ENCODE peak calls at places on chromosome 22, in nine cellular contexts. A, U, S, B, T, D, K, F and X are unnamed samples.

GRCh38 chr22:44622685-44623084 is 79.3 kb upstream of the PRR5 start:
- DNase-seq in K (no peak), S (no peak), T (no peak), A (no peak), U (no peak), F (no peak), D (no peak), B (no peak), X (no peak)

GRCh38 chr22:18973264-18974031 is 37.4 kb upstream of the PRODH start:
- DNase-seq in F (no peak), U (no peak), B (no peak), A (no peak), S (no peak), T (no peak), K (no peak), D (no peak), X (no peak)

GRCh38 chr22:24969588-24970301 is 17.2 kb downstream of the KIAA1671 start:
- DNase-seq in A (no peak), F (peak), U (no peak), B (peak), S (no peak), T (no peak), K (no peak), D (no peak), X (no peak)

GRCh38 chr22:19488884-19489843 is 9.4 kb downstream of the CDC45 start:
- DNase-seq in T (no peak), K (no peak), F (no peak), U (no peak), D (no peak), A (peak), B (peak), S (no peak), X (peak)

GRCh38 chr22:20028855-20029549 is 8.1 kb downstream of the TANGO2 start:
- DNase-seq in T (no peak), A (no peak), S (no peak), F (no peak), K (no peak), D (no peak), B (no peak), U (no peak), X (no peak)

GRCh38 chr22:17998913-17999312 is 25.4 kb downstream of the MICAL3 start:
- DNase-seq in T (no peak), U (no peak), A (no peak), K (no peak), S (no peak), B (no peak), D (no peak), F (no peak), X (no peak)

GRCh38 chr22:23856721-23857605 is 712 bp upstream of the SLC2A11 start:
- DNase-seq in K (no peak), D (no peak), T (no peak), F (peak), S (no peak), A (no peak), U (peak), B (peak), X (peak)

GRCh38 chr22:20569059-20570058 is 61.9 kb downstream of the MED15 start:
- DNase-seq in B (peak), A (peak), K (peak), F (peak), T (peak), U (no peak), S (peak), D (no peak), X (peak)

GRCh38 chr22:31148953-31149627 is 8.8 kb upstream of the PLA2G3 start:
- DNase-seq in D (peak), T (peak), F (peak), U (peak), B (peak), K (peak), S (peak), A (peak), X (peak)

GRCh38 chr22:49296561-49296960 is 531.1 kb downstream of the BRD1 start:
- DNase-seq in S (peak), K (no peak), D (no peak), F (no peak), A (no peak), U (no peak), T (no peak), B (no peak), X (no peak)

GRCh38 chr22:38923463-38924196 is 33.8 kb upstream of the APOBEC3A start:
- DNase-seq in A (peak), T (peak), B (peak), F (peak), U (no peak), S (peak), K (peak), D (no peak), X (peak)

GRCh38 chr22:48581821-48582469 is 1245.7 kb downstream of the BRD1 start:
- DNase-seq in U (peak), A (peak), K (peak), D (no peak), T (no peak), S (no peak), B (no peak), F (no peak), X (no peak)

GRCh38 chr22:30361916-30362631 is 5.3 kb downstream of the CCDC157 start:
- DNase-seq in T (no peak), U (no peak), S (no peak), D (no peak), K (no peak), B (no peak), F (no peak), A (no peak), X (no peak)

GRCh38 chr22:39214383-39215069 is 30.3 kb downstream of the PDGFB start:
- DNase-seq in K (peak), S (no peak), B (peak), U (no peak), F (peak), D (peak), T (no peak), A (peak), X (peak)

GRCh38 chr22:23453277-23453676 is 126.8 kb downstream of the IGLL1 start:
- DNase-seq in S (no peak), K (no peak), D (no peak), B (no peak), A (no peak), F (no peak), U (no peak), T (no peak), X (no peak)

GRCh38 chr22:44862981-44863860 is 110.8 kb downstream of the ARHGAP8 start:
- DNase-seq in U (no peak), A (no peak), F (no peak), B (no peak), K (no peak), D (peak), S (no peak), T (no peak), X (no peak)

GRCh38 chr22:36383110-36383581 is 4.6 kb downstream of the MYH9 start:
- DNase-seq in S (peak), U (no peak), D (peak), K (no peak), T (no peak), F (peak), A (no peak), B (peak), X (peak)

GRCh38 chr22:38569972-38570840 is at the start of gene DMC1:
- DNase-seq in S (peak), B (peak), K (peak), U (peak), T (no peak), A (peak), D (peak), F (peak), X (peak)

GRCh38 chr22:35522571-35523149 is 18.0 kb upstream of the RASD2 start:
- DNase-seq in T (no peak), D (no peak), K (no peak), F (no peak), B (no peak), U (no peak), A (no peak), S (no peak), X (no peak)

GRCh38 chr22:32476286-32476685 is 1.7 kb downstream of the FBXO7 start:
- DNase-seq in U (no peak), D (peak), K (no peak), F (no peak), S (no peak), A (no peak), T (no peak), B (peak), X (no peak)

GRCh38 chr22:44884968-44885805 is 124.6 kb downstream of the PHF21B start:
- DNase-seq in K (no peak), S (no peak), D (no peak), B (no peak), F (no peak), T (no peak), U (peak), A (no peak), X (no peak)

GRCh38 chr22:17781319-17782031 is 7.2 kb upstream of the BID start:
- DNase-seq in U (no peak), D (peak), B (peak), S (no peak), K (no peak), F (peak), A (peak), T (peak), X (peak)

GRCh38 chr22:29128891-29129643 is 56.2 kb downstream of the KREMEN1 start:
- DNase-seq in D (no peak), K (no peak), U (no peak), B (peak), F (no peak), S (no peak), A (no peak), T (no peak), X (peak)

GRCh38 chr22:39133871-39134270 is 18.6 kb downstream of the CBX7 start:
- DNase-seq in B (no peak), D (no peak), K (no peak), U (no peak), S (no peak), F (no peak), T (no peak), A (no peak), X (no peak)

GRCh38 chr22:29313126-29314071 is 2.1 kb downstream of the RASL10A start:
- DNase-seq in D (peak), B (peak), S (no peak), U (no peak), F (peak), A (peak), K (peak), T (no peak), X (peak)

GRCh38 chr22:28799125-28799833 is 1.1 kb downstream of the XBP1 start:
- DNase-seq in T (peak), U (no peak), B (peak), F (peak), D (peak), S (no peak), K (peak), A (peak), X (peak)

GRCh38 chr22:19524170-19525115 is at the start of gene CLDN5:
- DNase-seq in U (peak), A (no peak), D (peak), K (peak), F (peak), S (no peak), B (peak), T (no peak), X (no peak)

GRCh38 chr22:38167988-38168407 is 13.6 kb downstream of the PLA2G6 start:
- DNase-seq in D (no peak), A (no peak), F (no peak), T (no peak), B (peak), U (no peak), S (peak), K (no peak), X (no peak)

GRCh38 chr22:30210235-30210831 is 36.2 kb downstream of the LIF start:
- DNase-seq in S (peak), B (peak), K (no peak), A (peak), F (peak), U (no peak), D (peak), T (no peak), X (peak)

GRCh38 chr22:50733521-50734342 is 4.3 kb upstream of the ACR start:
- DNase-seq in K (peak), T (peak), A (no peak), U (peak), B (peak), S (no peak), F (no peak), D (no peak), X (peak)
- TF ChIP-seq CTCF in K (no peak), T (no peak), A (no peak), U (no peak), B (no peak), S (no peak), F (no peak), D (no peak), X (no peak)

GRCh38 chr22:45991108-45991507 is 14.1 kb upstream of the WNT7B start:
- DNase-seq in U (no peak), D (no peak), F (no peak), S (no peak), A (no peak), T (no peak), B (no peak), K (no peak), X (no peak)

GRCh38 chr22:45994516-45995404 is 17.8 kb upstream of the WNT7B start:
- DNase-seq in D (peak), B (peak), F (peak), K (peak), A (peak), U (peak), T (no peak), S (peak), X (peak)

GRCh38 chr22:45993841-45994240 is 16.9 kb upstream of the WNT7B start:
- DNase-seq in K (no peak), B (no peak), T (no peak), A (no peak), S (no peak), F (no peak), U (no peak), D (no peak), X (no peak)

GRCh38 chr22:45993143-45993692 is 16.3 kb upstream of the WNT7B start:
- DNase-seq in A (no peak), K (no peak), T (no peak), U (no peak), B (no peak), F (no peak), D (no peak), S (no peak), X (no peak)

DNA sequence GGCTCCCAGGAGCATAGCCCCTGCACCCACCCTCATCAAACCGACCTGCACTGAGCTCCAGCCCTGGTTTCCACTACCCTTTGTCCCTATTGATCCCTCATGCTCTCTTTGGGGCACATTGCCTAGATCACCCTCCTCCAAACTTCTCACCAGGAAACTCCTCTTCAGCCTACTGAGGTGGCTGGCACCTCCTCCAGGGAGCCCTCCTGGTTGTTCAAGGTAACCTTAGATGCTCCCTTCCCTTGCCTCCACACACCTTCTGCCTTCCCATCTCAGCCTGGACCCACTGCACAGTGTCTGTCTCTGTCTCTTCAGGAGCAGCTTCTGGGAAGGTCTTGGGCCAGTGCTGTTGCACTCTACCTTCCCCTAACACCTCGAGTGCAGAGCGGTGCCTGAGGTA is 15.8 kb upstream of the WNT7B start:
- DNase-seq in F (no peak), D (no peak), T (no peak), U (no peak), A (no peak), K (no peak), S (no peak), B (no peak), X (no peak)
- TF ChIP-seq CTCF in F (no peak), D (no peak), T (no peak), U (no peak), A (no peak), K (no peak), S (no peak), B (no peak), X (no peak)

GRCh38 chr22:40597541-40598453 is 38.7 kb downstream of the MRTFA start:
- DNase-seq in U (no peak), A (no peak), K (no peak), B (peak), S (peak), T (no peak), D (no peak), F (peak), X (peak)
- TF ChIP-seq CTCF in U (no peak), A (no peak), K (no peak), B (no peak), S (no peak), T (no peak), D (no peak), F (no peak), X (no peak)

GRCh38 chr22:46844606-46845210 is 82.3 kb downstream of the TBC1D22A start:
- DNase-seq in K (no peak), U (no peak), B (no peak), T (no peak), F (no peak), S (no peak), D (no peak), A (no peak), X (no peak)

GRCh38 chr22:46846832-46847355 is 84.4 kb downstream of the TBC1D22A start:
- DNase-seq in S (no peak), D (no peak), K (no peak), B (no peak), U (no peak), T (no peak), F (peak), A (no peak), X (no peak)

GRCh38 chr22:46843691-46844297 is 81.3 kb downstream of the TBC1D22A start:
- DNase-seq in T (no peak), U (no peak), S (no peak), D (no peak), B (no peak), F (peak), A (no peak), K (no peak), X (no peak)

GRCh38 chr22:46846154-46846831 is 83.8 kb downstream of the TBC1D22A start:
- DNase-seq in D (no peak), F (no peak), B (peak), A (no peak), K (no peak), T (no peak), S (no peak), U (no peak), X (peak)

DNA sequence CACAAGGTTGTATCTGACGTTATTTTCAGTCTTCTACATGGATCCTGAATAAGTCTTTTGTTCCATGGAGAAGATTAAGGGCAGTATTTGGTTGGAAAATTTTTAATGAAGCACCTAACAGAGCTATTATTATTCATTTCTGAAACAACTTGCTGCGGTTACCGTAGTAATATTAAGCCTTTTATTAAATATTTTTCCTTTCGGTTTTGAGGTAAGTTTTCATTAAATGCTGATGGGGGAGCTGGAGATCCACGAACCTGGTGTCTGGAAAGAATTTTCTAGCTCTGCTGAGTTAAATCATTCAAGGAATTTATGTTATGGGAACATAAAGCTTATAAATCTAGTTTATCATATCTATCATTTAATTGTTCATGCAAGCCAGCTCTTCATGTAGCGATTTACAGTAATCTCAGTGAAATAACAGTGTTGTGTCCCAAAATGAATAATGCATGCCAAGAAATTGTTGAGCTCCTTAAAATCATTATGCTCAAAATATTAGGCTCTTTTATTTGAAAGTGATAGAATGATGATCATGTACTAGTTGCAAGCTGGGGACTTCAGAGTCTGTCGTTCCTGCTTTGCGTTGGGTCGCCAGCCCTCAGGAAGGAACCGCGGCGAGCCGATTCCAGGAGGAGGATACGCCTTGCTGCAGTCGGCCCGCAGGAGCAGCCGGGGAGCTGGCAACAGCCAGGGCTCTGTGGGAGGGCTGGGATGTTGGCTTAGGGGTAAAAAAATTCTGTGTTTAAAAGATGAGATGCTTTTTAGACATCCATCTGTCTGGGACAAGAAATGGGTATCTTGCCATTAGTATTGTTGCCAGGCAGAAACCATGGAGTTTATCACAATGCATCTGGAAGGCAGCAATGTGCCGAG is 83.1 kb downstream of the TBC1D22A start:
- DNase-seq in D (no peak), B (peak), S (no peak), K (no peak), U (no peak), T (no peak), A (peak), F (peak), X (peak)
- TF ChIP-seq CTCF in D (no peak), B (peak), S (peak), K (peak), U (no peak), T (peak), A (peak), F (peak), X (peak)

DNA sequence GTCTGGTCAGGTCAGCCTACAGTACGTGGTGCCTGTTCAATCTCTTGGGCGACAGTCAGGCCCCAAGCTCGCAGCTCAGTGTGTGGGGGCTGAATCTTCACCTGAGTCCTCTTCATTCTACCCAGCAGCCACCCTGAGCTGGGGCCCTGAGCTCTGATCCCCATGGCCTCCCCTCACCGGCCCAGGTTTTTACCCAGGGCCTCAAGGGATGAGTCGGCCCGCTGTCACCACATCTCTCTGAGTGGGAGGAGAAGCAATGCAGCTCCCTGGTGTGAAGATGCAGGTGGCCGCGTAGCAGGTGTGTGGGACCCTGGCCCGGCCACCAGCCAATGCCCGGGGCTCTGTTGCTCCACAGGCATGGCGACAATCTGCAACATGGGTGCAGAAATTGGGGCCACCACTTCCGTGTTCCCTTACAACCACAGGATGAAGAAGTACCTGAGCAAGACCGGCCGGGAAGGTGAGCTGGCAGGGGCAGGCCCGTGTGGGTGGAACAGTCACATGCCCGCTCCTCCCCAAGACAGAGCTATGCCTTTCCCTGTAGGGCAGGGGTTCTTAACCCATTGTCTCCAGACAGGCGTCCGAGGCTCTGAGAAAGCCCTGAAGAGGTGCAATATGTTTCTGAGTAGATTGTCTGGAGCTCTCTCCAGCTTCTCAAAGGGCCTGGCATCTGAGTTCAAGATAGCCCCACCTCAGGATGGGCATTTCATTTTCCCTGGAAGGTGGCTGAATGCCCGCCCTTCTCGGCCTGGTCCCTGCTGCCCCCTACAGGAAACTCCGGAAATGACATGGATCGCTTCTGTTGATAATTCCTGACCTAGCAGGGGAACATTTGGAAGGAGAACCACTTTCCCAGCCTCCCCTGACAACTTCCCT is 26.9 kb downstream of the POLR3H start:
- DNase-seq in A (peak), S (peak), T (no peak), F (peak), U (peak), K (no peak), D (peak), B (peak), X (peak)
- TF ChIP-seq CTCF in A (peak), S (peak), T (peak), F (peak), U (peak), K (peak), D (peak), B (peak), X (peak)

GRCh38 chr22:22099833-22100812 is 117.5 kb upstream of the TOP3B start:
- DNase-seq in T (no peak), F (no peak), B (peak), D (no peak), U (no peak), S (no peak), K (no peak), A (no peak), X (peak)
- TF ChIP-seq CTCF in T (peak), F (peak), B (peak), D (peak), U (no peak), S (no peak), K (no peak), A (no peak), X (peak)

GRCh38 chr22:43228330-43228729 is 41.4 kb upstream of the TTLL12 start:
- DNase-seq in F (peak), S (peak), B (peak), U (peak), K (no peak), D (no peak), A (peak), T (no peak), X (peak)
- TF ChIP-seq CTCF in F (peak), S (no peak), B (peak), U (peak), K (peak), D (peak), A (peak), T (peak), X (peak)